ENCODE peak calls at places on chromosomes 1 and 21, in seven cellular contexts. L, B, V, K, T, D and X are unnamed samples.
A peak's percentile ranks its signal among the peaks of the same experiment; 100 is the strongest.

GRCh38 chr21:27248791-27249190 is 281.9 kb upstream of the ADAMTS5 start:
- DNase-seq in K (no peak), V (no peak), B (no peak), L (no peak), D (no peak), T (no peak), X (no peak)

GRCh38 chr1:50109647-50110075 is 941 bp downstream of the ELAVL4 start:
- DNase-seq in V (no peak), D (no peak), B (no peak), K (no peak), T (no peak), L (no peak), X (no peak)

GRCh38 chr1:63189677-63190076 is 132.7 kb upstream of the FOXD3 start:
- DNase-seq in K (no peak), L (no peak), D (no peak), V (peak; percentile 84), B (peak; percentile 15), T (no peak), X (no peak)

GRCh38 chr1:115717541-115717940 is 51.0 kb downstream of the CASQ2 start:
- DNase-seq in V (peak; percentile 33), B (peak; percentile 32), L (no peak), D (peak; percentile 38), K (no peak), T (peak; percentile 32), X (no peak)

GRCh38 chr1:197397899-197398298 is 129.8 kb downstream of the CRB1 start:
- DNase-seq in L (no peak), T (no peak), V (no peak), K (no peak), B (no peak), D (no peak), X (no peak)

GRCh38 chr1:149849246-149849946 is 50.0 kb upstream of the BOLA1 start:
- DNase-seq in K (no peak), B (peak; percentile 0), T (no peak), L (no peak), D (no peak), V (no peak), X (no peak)

GRCh38 chr1:162385280-162385623 is 3.7 kb downstream of the C1orf226 start:
- DNase-seq in L (no peak), B (no peak), D (no peak), T (no peak), K (no peak), V (no peak), X (no peak)

GRCh38 chr1:3066826-3067225 is 2.2 kb upstream of the PRDM16 start:
- DNase-seq in B (no peak), D (no peak), K (no peak), L (peak; percentile 13), T (no peak), V (no peak), X (no peak)

GRCh38 chr1:153553096-153553495 is 4.0 kb upstream of the S100A3 start:
- DNase-seq in L (no peak), D (no peak), V (no peak), B (no peak), K (no peak), T (peak; percentile 5), X (no peak)

GRCh38 chr1:101025283-101025679 is 303 bp downstream of the DPH5 start:
- DNase-seq in L (no peak), V (no peak), D (no peak), K (no peak), T (peak; percentile 11), B (no peak), X (no peak)

GRCh38 chr21:31151156-31151555 is 112.9 kb upstream of the KRTAP19-8 start:
- DNase-seq in T (no peak), B (no peak), D (no peak), K (no peak), V (no peak), L (no peak), X (no peak)
- H3K27ac ChIP-seq in T (no peak overlapping the region), B (no peak overlapping the region), D (no peak overlapping the region), K (no peak overlapping the region), V (no peak overlapping the region), L (no peak overlapping the region), X (no peak overlapping the region)

GRCh38 chr1:35807614-35808375 is at the start of gene AGO4:
- DNase-seq in B (peak; percentile 40), V (no peak), T (peak; percentile 55), K (peak; percentile 43), L (peak; percentile 72), D (peak; percentile 39), X (no peak)

GRCh38 chr1:35810096-35810860 is 2.5 kb downstream of the AGO4 start:
- DNase-seq in K (no peak), V (no peak), B (peak; percentile 22), D (no peak), T (no peak), L (no peak), X (peak; percentile 39)

GRCh38 chr1:35808376-35809155 is 750 bp downstream of the AGO4 start:
- DNase-seq in T (peak; percentile 46), B (peak; percentile 23), D (peak; percentile 36), K (peak; percentile 8), V (no peak), L (peak; percentile 38), X (no peak)

DNA sequence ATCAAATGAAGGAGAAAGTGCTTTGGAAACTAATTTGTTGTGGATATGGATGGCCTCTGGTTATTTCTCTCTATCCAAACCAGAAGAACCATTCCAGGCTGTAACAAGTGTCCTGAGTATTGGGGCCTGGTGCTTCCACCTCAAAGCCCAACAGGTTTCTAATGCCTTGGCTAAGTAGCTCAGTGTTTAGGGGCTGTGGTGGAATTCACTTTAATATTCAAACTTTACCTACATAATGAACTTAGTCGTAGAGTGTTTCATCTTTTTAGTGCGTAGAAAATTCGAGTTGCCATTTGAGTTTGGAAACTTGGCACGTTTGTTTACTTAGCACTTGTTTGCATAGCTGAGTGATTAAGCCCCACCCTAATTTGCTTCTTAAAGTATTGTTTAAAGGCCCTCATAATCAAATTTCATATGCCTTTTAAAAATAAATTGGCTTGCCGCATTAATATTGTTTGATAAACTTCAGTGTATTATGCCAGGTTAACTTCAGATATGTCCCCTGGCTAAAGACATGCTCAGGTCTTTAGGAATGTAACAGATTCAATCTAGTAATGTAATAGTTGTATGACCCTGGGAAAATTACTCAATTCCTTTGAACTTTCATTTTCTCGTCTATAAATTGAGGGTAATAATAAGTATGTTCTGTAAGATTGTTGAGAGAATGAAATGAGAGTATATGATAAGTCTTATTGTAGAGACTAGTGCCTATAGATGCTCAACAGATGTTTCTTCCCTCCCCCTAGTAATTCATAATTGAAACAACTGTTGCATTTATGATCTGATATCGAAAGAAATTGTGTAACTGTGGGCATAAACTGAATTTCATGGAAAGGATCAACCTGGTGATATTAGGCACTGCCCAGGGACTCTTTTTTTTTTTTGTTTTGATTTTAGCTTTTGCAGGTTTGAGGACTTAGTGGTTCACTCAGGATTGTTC is 1.6 kb downstream of the AGO4 start:
- DNase-seq in D (no peak), T (no peak), L (no peak), K (no peak), V (no peak), B (peak; percentile 7), X (no peak)
- H3K4me3 ChIP-seq in D (peak overlapping the region; percentile 85), T (peak overlapping the region; percentile 98), L (peak overlapping the region; percentile 95), K (peak overlapping the region; percentile 98), V (no peak overlapping the region), B (peak overlapping the region; percentile 87), X (peak overlapping the region; percentile 75)

GRCh38 chr1:84834419-84835064 is 58.5 kb downstream of the LPAR3 start:
- DNase-seq in L (no peak), D (no peak), T (no peak), V (no peak), B (peak; percentile 68), K (no peak), X (peak; percentile 91)
- H3K27ac ChIP-seq in L (no peak overlapping the region), D (no peak overlapping the region), T (no peak overlapping the region), V (no peak overlapping the region), B (no peak overlapping the region), K (no peak overlapping the region), X (peak overlapping the region; percentile 29)

GRCh38 chr1:64685247-64685646 is 59.6 kb upstream of the RAVER2 start:
- DNase-seq in K (no peak), L (no peak), B (no peak), D (no peak), T (no peak), V (no peak), X (no peak)

GRCh38 chr1:64679177-64679576 is 65.7 kb upstream of the RAVER2 start:
- DNase-seq in K (no peak), B (no peak), D (no peak), T (no peak), L (no peak), V (no peak), X (no peak)

GRCh38 chr1:64676386-64676785 is 68.5 kb upstream of the RAVER2 start:
- DNase-seq in B (no peak), L (no peak), D (no peak), K (no peak), V (no peak), T (no peak), X (no peak)

GRCh38 chr1:64677471-64677870 is 67.4 kb upstream of the RAVER2 start:
- DNase-seq in K (no peak), V (no peak), T (no peak), L (no peak), B (no peak), D (no peak), X (no peak)

DNA sequence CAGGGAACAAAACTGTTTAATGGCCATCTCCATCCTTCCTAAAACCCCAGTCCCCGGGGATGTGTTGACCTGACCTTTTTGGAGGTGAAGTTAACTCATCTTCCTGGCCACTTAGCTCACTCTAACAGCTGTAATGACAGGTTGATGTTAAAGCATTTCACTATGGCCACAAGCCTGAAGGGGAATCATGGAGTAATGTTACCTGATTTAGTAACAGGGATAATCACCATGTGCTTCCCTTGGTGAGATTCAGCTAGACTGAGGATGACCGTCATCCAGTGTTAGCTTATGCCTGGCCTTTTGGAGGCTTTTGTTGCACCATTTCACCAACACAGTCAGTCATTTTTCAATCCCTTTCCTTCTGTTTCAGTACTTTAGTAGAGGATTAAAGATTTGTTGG is 64.3 kb upstream of the RAVER2 start:
- DNase-seq in L (no peak), V (no peak), B (no peak), D (no peak), T (no peak), K (no peak), X (no peak)
- H3K4me3 ChIP-seq in L (no peak overlapping the region), V (no peak overlapping the region), B (no peak overlapping the region), D (no peak overlapping the region), T (no peak overlapping the region), K (no peak overlapping the region), X (no peak overlapping the region)